ENCODE peak calls at places on chromosomes 7 and 10, in five cellular contexts. P is CD4-positive, alpha-beta T cell; V is HCT116; T is effector memory CD8-positive, alpha-beta T cell; A is left lung. F is an unnamed sample.

GRCh38 chr7:36896418-36896817 is 172.1 kb upstream of the AOAH start:
- ATAC-seq in V (no peak), T (no peak), A (no peak), P (no peak), F (no peak)

GRCh38 chr7:29289156-29290021 is 94.8 kb downstream of the CHN2 start:
- ATAC-seq in V (no peak), T (no peak), A (no peak), P (no peak), F (no peak)

GRCh38 chr7:114783413-114783812 is 138.5 kb upstream of the MDFIC start:
- ATAC-seq in P (no peak), T (no peak), V (no peak), A (no peak), F (no peak)

GRCh38 chr10:4704034-4704545 is 121.9 kb upstream of the AKR1E2 start:
- ATAC-seq in A (peak; percentile 88), P (no peak), T (no peak), V (peak; percentile 85), F (peak; percentile 97)

GRCh38 chr7:108614903-108615302 is 45.2 kb downstream of the DNAJB9 start:
- ATAC-seq in T (no peak), V (no peak), P (no peak), A (no peak), F (no peak)

GRCh38 chr7:55440040-55440690 is 75.0 kb downstream of the LANCL2 start:
- ATAC-seq in V (no peak), P (no peak), A (no peak), T (no peak), F (no peak)

GRCh38 chr7:45331563-45331962 is 174.0 kb downstream of the RAMP3 start:
- ATAC-seq in A (no peak), P (no peak), T (no peak), V (no peak), F (no peak)

GRCh38 chr7:152761116-152761748 is 1.7 kb downstream of the ACTR3B start:
- ATAC-seq in A (no peak), P (no peak), T (no peak), V (no peak), F (no peak)

GRCh38 chr7:108973075-108973474 is 403.4 kb downstream of the DNAJB9 start:
- ATAC-seq in V (peak; percentile 71), A (no peak), P (no peak), T (no peak), F (no peak)

GRCh38 chr7:50710441-50711154 is 72.1 kb downstream of the GRB10 start:
- ATAC-seq in P (no peak), V (no peak), A (peak; percentile 49), T (no peak), F (no peak)

GRCh38 chr10:119444866-119445265 is 97.7 kb downstream of the RGS10 start:
- ATAC-seq in T (no peak), A (no peak), V (no peak), P (no peak), F (no peak)

GRCh38 chr7:30968747-30969603 is 5.2 kb downstream of the GHRHR start:
- ATAC-seq in V (no peak), P (no peak), T (no peak), A (peak; percentile 84), F (no peak)

GRCh38 chr10:104351067-104351681 is 2.5 kb upstream of the CFAP58 start:
- ATAC-seq in P (no peak), V (no peak), A (no peak), T (no peak), F (peak; percentile 70)

GRCh38 chr10:30587522-30588031 is 42.0 kb downstream of the LYZL2 start:
- ATAC-seq in V (no peak), T (no peak), P (no peak), A (peak; percentile 52), F (peak; percentile 46)

GRCh38 chr10:88802430-88802829 is at the start of gene LIPM:
- ATAC-seq in P (no peak), V (no peak), A (no peak), T (no peak), F (no peak)

GRCh38 chr10:124886195-124886594 is 55.7 kb upstream of the ZRANB1 start:
- ATAC-seq in P (no peak), T (no peak), V (no peak), A (no peak), F (no peak)

GRCh38 chr10:86765548-86765947 is 9.1 kb downstream of the BMPR1A start:
- ATAC-seq in V (no peak), P (no peak), A (peak; percentile 23), T (no peak), F (no peak)

GRCh38 chr10:53574024-53574423 is 801.4 kb upstream of the MBL2 start:
- ATAC-seq in T (no peak), A (no peak), V (no peak), P (no peak), F (no peak)

GRCh38 chr7:93622036-93622714 is 47.7 kb upstream of the CALCR start:
- ATAC-seq in V (peak; percentile 96), A (peak; percentile 54), T (no peak), P (no peak), F (no peak)

GRCh38 chr7:30430300-30430699 is 48.3 kb downstream of the NOD1 start:
- ATAC-seq in P (no peak), V (no peak), A (peak; percentile 45), T (no peak), F (peak; percentile 60)

GRCh38 chr10:22542773-22543172 is 171.6 kb downstream of the PIP4K2A start:
- ATAC-seq in P (no peak), A (no peak), V (no peak), T (no peak), F (no peak)

GRCh38 chr10:84397735-84398144 is 69.4 kb downstream of the CCSER2 start:
- ATAC-seq in T (no peak), V (no peak), P (no peak), A (no peak), F (peak; percentile 60)

GRCh38 chr10:14658331-14659122 is 116.2 kb downstream of the FAM107B start:
- ATAC-seq in A (peak; percentile 38), T (no peak), P (no peak), V (peak; percentile 87), F (peak; percentile 78)

GRCh38 chr10:12489357-12489756 is 140.0 kb downstream of the CAMK1D start:
- ATAC-seq in V (no peak), P (no peak), A (no peak), T (no peak), F (no peak)

GRCh38 chr7:17929647-17930395 is 10.5 kb downstream of the SNX13 start:
- ATAC-seq in T (no peak), V (no peak), A (no peak), P (no peak), F (no peak)

GRCh38 chr7:131844380-131844779 is 288.0 kb upstream of the PODXL start:
- ATAC-seq in V (peak; percentile 25), P (no peak), T (no peak), A (no peak), F (no peak)

GRCh38 chr10:31509989-31510388 is 191.0 kb downstream of the ZEB1 start:
- ATAC-seq in T (no peak), V (no peak), P (no peak), A (no peak), F (no peak)

GRCh38 chr10:16902606-16903005 is 85.4 kb upstream of the RSU1 start:
- ATAC-seq in A (no peak), V (no peak), T (no peak), P (no peak), F (no peak)

GRCh38 chr10:113820507-113820906 is 33.4 kb downstream of the DCLRE1A start:
- ATAC-seq in T (no peak), A (no peak), P (no peak), V (peak; percentile 83), F (no peak)

GRCh38 chr7:135966341-135967043 is 10.7 kb downstream of the MTPN start:
- ATAC-seq in P (no peak), V (no peak), T (peak; percentile 22), A (no peak), F (no peak)

GRCh38 chr7:16803881-16804673 is 722 bp downstream of the AGR2 start:
- ATAC-seq in P (no peak), A (peak; percentile 47), V (no peak), T (no peak), F (no peak)

GRCh38 chr7:157791261-157791660 is 454.5 kb downstream of the DNAJB6 start:
- ATAC-seq in P (no peak), A (no peak), V (no peak), T (no peak), F (no peak)

F was measured in esophagus mucosa.